ENCODE peak calls at places on chromosomes 3 and 15, in six cellular contexts. V is A549, Z is SK-N-SH, G is Panc1, J is HCT116, H is HL-60. O is an unnamed sample.
A peak's percentile ranks its signal among the peaks of the same experiment; 100 is the strongest.

GRCh38 chr15:92801412-92801773 is 98.7 kb upstream of the CHD2 start:
- DNase-seq in V (peak; percentile 87), Z (no peak), G (no peak), J (peak; percentile 89), H (no peak), O (no peak)

GRCh38 chr15:47129033-47129432 is 588.3 kb upstream of the SEMA6D start:
- DNase-seq in V (no peak), Z (no peak), G (no peak), J (no peak), H (no peak), O (no peak)

GRCh38 chr15:73244333-73244732 is 124.4 kb downstream of the HCN4 start:
- DNase-seq in V (peak; percentile 54), Z (peak; percentile 10), G (no peak), J (peak; percentile 22), H (peak; percentile 12), O (peak; percentile 76)

GRCh38 chr3:114758828-114759709 is 388.0 kb downstream of the ZBTB20 start:
- DNase-seq in V (peak; percentile 30), Z (peak; percentile 17), G (no peak), J (no peak), H (peak; percentile 1), O (no peak)

GRCh38 chr3:131231710-131232348 is 149.7 kb upstream of the NUDT16 start:
- DNase-seq in V (peak; percentile 4), Z (peak; percentile 9), G (no peak), J (no peak), H (no peak), O (peak; percentile 10)

GRCh38 chr15:21270474-21270873 is 169.8 kb downstream of the POTEB3 start:
- DNase-seq in V (peak; percentile 3), Z (no peak), G (no peak), J (no peak), H (no peak), O (no peak)

GRCh38 chr15:42704492-42704926 is 32.4 kb downstream of the CDAN1 start:
- DNase-seq in V (peak; percentile 66), Z (peak; percentile 78), G (peak; percentile 66), J (peak; percentile 47), H (peak; percentile 69), O (peak; percentile 92)

GRCh38 chr15:98599911-98600685 is 48.2 kb upstream of the IGF1R start:
- DNase-seq in V (no peak), Z (no peak), G (no peak), J (no peak), H (no peak), O (peak; percentile 70)

GRCh38 chr3:45607790-45608189 is 13.2 kb downstream of the LIMD1 start:
- DNase-seq in V (no peak), Z (no peak), G (no peak), J (no peak), H (no peak), O (no peak)

GRCh38 chr3:108862865-108863798 is 40.5 kb downstream of the TRAT1 start:
- DNase-seq in V (peak; percentile 39), Z (no peak), G (no peak), J (peak; percentile 81), H (no peak), O (no peak)

GRCh38 chr15:72009207-72009606 is 108.7 kb downstream of the MYO9A start:
- DNase-seq in V (peak; percentile 44), Z (no peak), G (no peak), J (no peak), H (no peak), O (peak; percentile 3)

GRCh38 chr3:183274609-183275008 is 21.6 kb downstream of the B3GNT5 start:
- DNase-seq in V (no peak), Z (no peak), G (no peak), J (no peak), H (no peak), O (no peak)

GRCh38 chr15:101020945-101021344 is 101.8 kb downstream of the LRRK1 start:
- DNase-seq in V (no peak), Z (no peak), G (no peak), J (no peak), H (no peak), O (no peak)

GRCh38 chr3:114494498-114494897 is 200.7 kb downstream of the TIGIT start:
- DNase-seq in V (no peak), Z (no peak), G (no peak), J (no peak), H (no peak), O (no peak)

GRCh38 chr3:179921500-179921899 is 115.2 kb downstream of the PEX5L start:
- DNase-seq in V (no peak), Z (no peak), G (no peak), J (no peak), H (no peak), O (no peak)

GRCh38 chr15:27490867-27491595 is 520.0 kb downstream of the GABRG3 start:
- DNase-seq in V (no peak), Z (no peak), G (no peak), J (no peak), H (no peak), O (peak; percentile 37)

GRCh38 chr15:67063689-67064606 is 1.5 kb upstream of the SMAD3 start:
- DNase-seq in V (peak; percentile 83), Z (no peak), G (no peak), J (peak; percentile 89), H (no peak), O (peak; percentile 87)

GRCh38 chr15:71226536-71227455 is 111.5 kb downstream of the THSD4 start:
- DNase-seq in V (no peak), Z (no peak), G (no peak), J (no peak), H (no peak), O (no peak)

GRCh38 chr3:185176756-185177359 is 24.0 kb upstream of the C3orf70 start:
- DNase-seq in V (peak; percentile 18), Z (peak; percentile 37), G (peak; percentile 27), J (peak; percentile 8), H (peak; percentile 42), O (peak; percentile 68)

GRCh38 chr3:72186485-72186864 is 401.5 kb upstream of the PROK2 start:
- DNase-seq in V (no peak), Z (no peak), G (no peak), J (no peak), H (no peak), O (no peak)

GRCh38 chr3:151430821-151431484 is 29.9 kb downstream of the IGSF10 start:
- DNase-seq in V (no peak), Z (no peak), G (no peak), J (no peak), H (no peak), O (no peak)
- TF ChIP-seq REST in V (no peak), Z (no peak), G (no peak), J (no peak), H (no peak), O (no peak)

GRCh38 chr3:61354604-61355003 is 103.4 kb upstream of the FHIT start:
- DNase-seq in V (no peak), Z (no peak), G (no peak), J (no peak), H (no peak), O (no peak)

GRCh38 chr3:61358364-61358763 is 107.1 kb upstream of the FHIT start:
- DNase-seq in V (no peak), Z (peak; percentile 47), G (no peak), J (no peak), H (peak; percentile 3), O (no peak)

GRCh38 chr3:61360297-61360696 is 109.0 kb upstream of the FHIT start:
- DNase-seq in V (no peak), Z (no peak), G (no peak), J (no peak), H (no peak), O (peak; percentile 62)

GRCh38 chr3:61356678-61357077 is 105.4 kb upstream of the FHIT start:
- DNase-seq in V (no peak), Z (no peak), G (no peak), J (no peak), H (no peak), O (no peak)

DNA sequence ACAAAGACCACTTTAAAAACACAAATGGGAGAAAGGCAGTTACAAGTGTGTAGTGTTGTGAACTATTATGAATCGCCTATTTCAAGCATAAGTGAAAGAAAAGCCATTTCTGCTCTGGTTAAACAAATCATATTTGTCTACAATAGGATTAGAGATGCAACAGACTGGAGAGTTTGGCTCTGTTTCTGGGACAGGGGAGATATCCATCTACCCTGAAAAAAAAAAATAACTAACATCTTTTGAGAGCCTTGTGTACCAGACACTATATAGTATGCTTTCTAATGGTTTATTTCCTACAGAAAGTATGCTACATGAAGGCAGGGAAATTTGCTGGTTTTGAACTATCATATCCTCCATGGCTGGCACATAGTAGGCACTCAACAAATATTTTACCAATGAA is 106.7 kb upstream of the FHIT start:
- DNase-seq in V (no peak), Z (peak; percentile 24), G (no peak), J (no peak), H (no peak), O (no peak)
- TF ChIP-seq REST in V (no peak), Z (no peak), G (no peak), J (no peak), H (no peak), O (no peak)

GRCh38 chr3:193681631-193682030 is 88.6 kb downstream of the OPA1 start:
- DNase-seq in V (no peak), Z (no peak), G (no peak), J (no peak), H (no peak), O (no peak)

GRCh38 chr3:193674714-193675113 is 81.7 kb downstream of the OPA1 start:
- DNase-seq in V (no peak), Z (no peak), G (no peak), J (no peak), H (no peak), O (no peak)

GRCh38 chr3:193677734-193678133 is 84.7 kb downstream of the OPA1 start:
- DNase-seq in V (no peak), Z (no peak), G (no peak), J (no peak), H (no peak), O (no peak)

DNA sequence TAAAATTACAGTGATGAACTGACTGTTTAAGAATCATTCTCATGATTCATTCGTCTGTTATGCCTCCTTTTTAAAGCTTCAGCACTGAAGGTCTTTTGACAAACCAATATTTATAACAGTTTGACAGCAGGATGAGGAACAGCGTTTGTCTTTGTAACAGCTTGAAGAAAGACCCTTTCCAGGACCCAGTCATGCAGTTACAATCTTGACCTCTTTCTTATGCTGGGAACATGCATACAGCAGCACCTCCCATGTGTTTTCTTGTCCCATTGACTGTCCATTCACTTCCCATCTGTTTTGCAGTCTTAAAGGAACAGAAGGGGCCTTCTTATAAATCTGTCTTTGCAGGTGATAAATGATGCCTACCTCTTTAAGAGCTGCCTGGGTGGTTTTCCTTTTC is 87.2 kb downstream of the OPA1 start:
- DNase-seq in V (no peak), Z (no peak), G (no peak), J (no peak), H (no peak), O (peak; percentile 27)
- TF ChIP-seq REST in V (no peak), Z (no peak), G (no peak), J (no peak), H (no peak), O (no peak)

GRCh38 chr15:39880718-39881387 is 39.2 kb downstream of the GPR176 start:
- DNase-seq in V (no peak), Z (no peak), G (no peak), J (no peak), H (no peak), O (no peak)

GRCh38 chr15:39874890-39875549 is 45.0 kb downstream of the GPR176 start:
- DNase-seq in V (peak; percentile 32), Z (peak; percentile 40), G (peak; percentile 36), J (peak; percentile 24), H (peak; percentile 37), O (peak; percentile 47)

GRCh38 chr15:39881790-39882189 is 38.3 kb downstream of the GPR176 start:
- DNase-seq in V (no peak), Z (no peak), G (no peak), J (no peak), H (no peak), O (no peak)

GRCh38 chr15:39882602-39883001 is 37.5 kb downstream of the GPR176 start:
- DNase-seq in V (no peak), Z (no peak), G (no peak), J (no peak), H (no peak), O (no peak)

GRCh38 chr15:39878401-39878775 is 41.7 kb downstream of the GPR176 start:
- DNase-seq in V (no peak), Z (no peak), G (no peak), J (no peak), H (no peak), O (no peak)
- TF ChIP-seq REST in V (no peak), Z (no peak), G (no peak), J (no peak), H (no peak), O (no peak)

O was measured in GM23338.